ENCODE peak calls at places on chromosomes 4 and X, in seven cellular contexts. V is hippocampal formation; L is endodermal cell; M is posterior cingulate gyrus; N is activated T-helper 1 cell treated with anti-CD3 and anti-CD28 coated beads, Interleukin-2, amount 50 U/mL, for 16 hours; T is activated CD8-positive, alpha-beta memory T cell treated with anti-CD3 and anti-CD28 coated beads for 48 hours; Z is activated T-cell treated with anti-CD3 and anti-CD28 coated beads, Interleukin-2, amount 50 U/mL, for 72 hours. D is an unnamed sample.
A peak's percentile ranks its signal among the peaks of the same experiment; 100 is the strongest.

GRCh38 chr4:136687118-136687517 is 845.2 kb downstream of the PCDH18 start:
- DNase-seq in T (no peak), Z (no peak), L (peak; percentile 65), N (no peak), V (no peak), M (no peak), D (no peak)

GRCh38 chrX:24203072-24203808 is 53.7 kb downstream of the ZFX start:
- DNase-seq in V (no peak), T (no peak), Z (peak; percentile 16), M (no peak), N (no peak), L (no peak), D (no peak)

GRCh38 chrX:78357342-78358055 is 30.1 kb upstream of the CYSLTR1 start:
- DNase-seq in T (no peak), Z (no peak), M (no peak), L (no peak), N (no peak), V (no peak), D (no peak)

GRCh38 chr4:15132739-15133138 is 130.5 kb downstream of the CPEB2 start:
- DNase-seq in N (no peak), L (no peak), M (peak; percentile 66), Z (no peak), T (no peak), V (peak; percentile 88), D (peak; percentile 16)

GRCh38 chr4:36079666-36080065 is 164.6 kb downstream of the ARAP2 start:
- DNase-seq in T (no peak), V (no peak), N (no peak), M (no peak), L (no peak), Z (no peak), D (no peak)

GRCh38 chrX:95885074-95885473 is 799.6 kb upstream of the DIAPH2 start:
- DNase-seq in M (no peak), V (no peak), N (no peak), Z (no peak), L (no peak), T (no peak), D (no peak)

GRCh38 chrX:130696542-130696941 is 206.5 kb downstream of the ENOX2 start:
- DNase-seq in L (no peak), V (no peak), T (no peak), N (no peak), M (no peak), Z (no peak), D (no peak)

GRCh38 chr4:73573794-73574528 is 46.3 kb downstream of the RASSF6 start:
- DNase-seq in V (peak; percentile 16), M (peak; percentile 49), T (no peak), L (peak; percentile 93), N (no peak), Z (peak; percentile 23), D (peak; percentile 2)

GRCh38 chr4:78656968-78657445 is 105.4 kb downstream of the ANXA3 start:
- DNase-seq in M (no peak), Z (peak; percentile 13), L (no peak), T (no peak), N (no peak), V (peak; percentile 23), D (no peak)

GRCh38 chr4:87209696-87210095 is 10.7 kb downstream of the KLHL8 start:
- DNase-seq in M (no peak), L (no peak), N (no peak), Z (peak; percentile 8), V (no peak), T (no peak), D (no peak)

GRCh38 chr4:47122592-47123291 is 91.4 kb downstream of the GABRB1 start:
- DNase-seq in V (peak; percentile 83), Z (peak; percentile 65), L (peak; percentile 92), N (no peak), T (no peak), M (peak; percentile 57), D (peak; percentile 56)

GRCh38 chr4:2284934-2285664 is 23.2 kb upstream of the MXD4 start:
- DNase-seq in N (no peak), L (no peak), V (no peak), M (no peak), T (no peak), Z (no peak), D (no peak)

GRCh38 chr4:52292245-52292644 is 241.1 kb downstream of the SPATA18 start:
- DNase-seq in V (no peak), T (no peak), N (no peak), Z (no peak), L (no peak), M (no peak), D (no peak)